ENCODE peak calls at places on chromosomes 13 and 19, in six cellular contexts. U, D, M, V, G and L are unnamed samples.

GRCh38 chr19:41734156-41734555 is 21.2 kb upstream of the CEACAM6 start:
- DNase-seq in U (no peak), D (no peak), M (no peak), V (no peak), G (no peak), L (no peak)

GRCh38 chr13:20550799-20551198 is 16.2 kb upstream of the IFT88 start:
- DNase-seq in U (peak), D (no peak), M (no peak), V (peak), G (no peak), L (no peak)

GRCh38 chr19:49058592-49058991 is 1.0 kb upstream of the CGB7 start:
- DNase-seq in U (peak), D (no peak), M (peak), V (no peak), G (peak), L (no peak)

GRCh38 chr19:39046037-39046821 is 13.9 kb upstream of the FBXO27 start:
- DNase-seq in U (peak), D (no peak), M (no peak), V (peak), G (no peak), L (peak)

GRCh38 chr13:49356224-49356623 is 87.6 kb downstream of the CAB39L start:
- DNase-seq in U (peak), D (no peak), M (peak), V (peak), G (peak), L (no peak)

GRCh38 chr13:102311901-102312300 is 89.9 kb downstream of the FGF14 start:
- DNase-seq in U (no peak), D (no peak), M (no peak), V (no peak), G (no peak), L (no peak)

GRCh38 chr13:49759503-49759902 is 33.0 kb downstream of the KPNA3 start:
- DNase-seq in U (no peak), D (no peak), M (peak), V (no peak), G (no peak), L (peak)

GRCh38 chr19:18478545-18479311 is 40.8 kb upstream of the ISYNA1 start:
- DNase-seq in U (peak), D (peak), M (peak), V (peak), G (peak), L (peak)

GRCh38 chr19:5251096-5252065 is 89.2 kb downstream of the PTPRS start:
- DNase-seq in U (no peak), D (no peak), M (no peak), V (no peak), G (no peak), L (no peak)

GRCh38 chr13:51585696-51586095 is 1.4 kb downstream of the WDFY2 start:
- DNase-seq in U (peak), D (no peak), M (peak), V (peak), G (peak), L (no peak)

GRCh38 chr13:51583875-51584730 is at the start of gene WDFY2:
- DNase-seq in U (peak), D (peak), M (peak), V (peak), G (peak), L (peak)

GRCh38 chr13:51583469-51583874 is 790 bp upstream of the WDFY2 start:
- DNase-seq in U (no peak), D (no peak), M (no peak), V (no peak), G (no peak), L (no peak)

GRCh38 chr13:51585234-51585672 is 991 bp downstream of the WDFY2 start:
- DNase-seq in U (peak), D (no peak), M (peak), V (no peak), G (peak), L (no peak)

DNA sequence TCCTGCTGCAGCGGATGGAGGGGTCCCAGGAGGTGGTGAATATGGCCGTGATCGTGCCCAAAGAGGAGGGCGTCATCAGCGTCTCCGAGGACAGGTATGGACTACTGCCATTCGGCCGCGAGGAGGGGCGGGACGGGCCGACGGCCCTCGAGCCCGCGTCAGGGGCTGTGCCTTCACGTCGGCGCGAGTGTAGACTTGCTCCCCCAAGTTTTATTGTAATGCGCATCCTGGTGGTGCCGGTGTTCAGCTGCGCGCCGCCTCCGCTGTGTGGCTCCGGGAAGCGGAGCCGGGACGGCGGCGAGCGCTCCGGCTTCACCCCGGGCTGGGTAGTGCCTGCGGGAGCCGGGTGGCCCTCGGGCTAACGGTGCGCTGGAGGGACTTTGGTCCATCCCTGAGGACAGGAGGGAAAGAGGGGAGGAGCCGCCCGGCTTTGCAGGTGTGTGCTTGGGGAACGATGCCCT is 499 bp downstream of the WDFY2 start:
- DNase-seq in U (peak), D (peak), M (peak), V (peak), G (peak), L (no peak)
- TF ChIP-seq CTCF in U (no peak), D (no peak), M (peak), V (no peak), G (peak), L (no peak)

GRCh38 chr13:35956074-35956473 is 175.1 kb downstream of the DCLK1 start:
- DNase-seq in U (no peak), D (no peak), M (no peak), V (no peak), G (no peak), L (no peak)
- H3K4me3 ChIP-seq in U (no peak), D (no peak), M (no peak), V (no peak), G (no peak), L (no peak)

GRCh38 chr13:35475131-35475959 is 1.1 kb downstream of the MAB21L1 start:
- DNase-seq in U (peak), D (no peak), M (peak), V (no peak), G (no peak), L (no peak)
- TF ChIP-seq CTCF in U (no peak), D (no peak), M (no peak), V (no peak), G (no peak), L (no peak)

GRCh38 chr13:42971670-42972355 is 20.2 kb downstream of the EPSTI1 start:
- DNase-seq in U (peak), D (no peak), M (peak), V (no peak), G (peak), L (no peak)

GRCh38 chr13:42968906-42969305 is 23.1 kb downstream of the EPSTI1 start:
- DNase-seq in U (no peak), D (no peak), M (no peak), V (peak), G (no peak), L (no peak)

GRCh38 chr13:42973581-42973980 is 18.5 kb downstream of the EPSTI1 start:
- DNase-seq in U (peak), D (no peak), M (no peak), V (no peak), G (peak), L (no peak)

GRCh38 chr13:42969558-42970172 is 22.4 kb downstream of the EPSTI1 start:
- DNase-seq in U (peak), D (peak), M (peak), V (peak), G (peak), L (peak)

DNA sequence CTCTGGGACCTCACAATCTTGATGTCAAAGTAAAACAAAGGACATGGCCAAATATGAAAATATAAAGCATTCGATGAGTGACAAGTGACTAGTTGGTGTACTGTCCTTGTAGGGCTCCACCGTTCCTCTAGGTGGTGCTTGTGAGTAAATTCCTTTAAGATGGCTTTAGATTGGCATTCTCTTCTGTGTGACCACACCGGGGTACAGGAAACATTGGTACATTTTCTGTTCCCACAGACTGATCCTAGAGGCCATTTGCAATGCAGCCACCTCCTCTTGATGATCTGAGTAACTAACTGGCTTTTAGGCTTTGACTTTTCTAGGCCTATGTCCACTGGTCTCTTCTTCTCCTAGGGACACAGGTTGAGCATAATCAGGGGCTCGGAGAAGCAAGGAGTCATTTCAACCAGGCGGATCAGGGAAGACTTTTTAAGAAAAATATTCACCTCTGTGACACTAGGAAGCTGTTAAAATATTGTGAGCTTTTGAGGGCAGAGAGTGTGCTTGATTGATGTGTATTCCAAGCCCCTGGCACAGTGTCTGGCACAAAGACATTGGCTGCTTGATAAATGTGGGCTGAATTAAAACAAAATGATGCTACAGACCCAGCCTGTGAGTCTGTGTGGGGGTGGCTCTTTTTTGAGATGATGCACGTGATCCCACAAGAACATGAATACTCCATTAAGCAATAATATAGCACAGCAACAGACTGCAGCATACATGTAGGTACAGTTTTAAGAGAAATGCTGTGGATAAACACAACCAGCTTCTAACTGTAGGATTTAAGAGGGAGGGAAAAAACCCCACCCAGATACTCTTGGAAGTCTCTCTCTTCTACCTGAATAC is 21.0 kb downstream of the EPSTI1 start:
- DNase-seq in U (peak), D (peak), M (peak), V (peak), G (peak), L (peak)
- H3K4me3 ChIP-seq in U (no peak), D (no peak), M (no peak), V (no peak), G (no peak), L (no peak)

GRCh38 chr13:45492538-45492937 is 27.8 kb downstream of the COG3 start:
- DNase-seq in U (peak), D (no peak), M (no peak), V (no peak), G (peak), L (no peak)

GRCh38 chr13:45490068-45490467 is 25.3 kb downstream of the COG3 start:
- DNase-seq in U (no peak), D (no peak), M (no peak), V (peak), G (no peak), L (no peak)
- TF ChIP-seq CTCF in U (no peak), D (no peak), M (no peak), V (peak), G (no peak), L (no peak)

GRCh38 chr13:33321686-33322473 is 36.3 kb upstream of the STARD13 start:
- DNase-seq in U (peak), D (no peak), M (no peak), V (no peak), G (peak), L (no peak)
- H3K4me3 ChIP-seq in U (peak), D (no peak), M (peak), V (no peak), G (peak), L (no peak)

GRCh38 chr13:29589967-29590366 is 5.5 kb downstream of the SLC7A1 start:
- DNase-seq in U (no peak), D (no peak), M (no peak), V (no peak), G (no peak), L (no peak)
- TF ChIP-seq CTCF in U (no peak), D (no peak), M (peak), V (peak), G (peak), L (peak)

GRCh38 chr19:10935371-10936059 is 6.9 kb downstream of the TIMM29 start:
- DNase-seq in U (no peak), D (no peak), M (no peak), V (no peak), G (no peak), L (no peak)

DNA sequence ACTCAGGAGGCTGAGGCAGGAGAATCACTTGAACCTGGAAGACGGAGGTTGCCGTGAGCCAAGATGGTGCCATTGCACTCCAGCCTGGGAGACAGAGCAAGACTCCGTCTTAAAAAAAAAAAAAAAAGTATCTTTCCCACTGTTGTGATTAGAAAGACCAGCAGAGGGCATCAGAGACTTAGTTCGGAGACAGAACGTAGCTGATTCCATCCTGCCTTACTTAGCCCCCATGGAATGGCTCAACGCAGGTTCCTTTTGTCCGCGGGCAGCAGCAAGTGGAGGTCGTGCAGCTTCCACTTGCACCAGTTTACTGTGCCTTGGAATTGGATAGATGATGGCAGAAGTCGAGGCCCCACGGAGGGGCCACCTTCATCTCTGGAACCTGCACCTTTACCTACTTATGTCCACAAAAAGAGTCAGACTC is 8.1 kb downstream of the TIMM29 start:
- DNase-seq in U (peak), D (peak), M (peak), V (peak), G (peak), L (peak)
- H3K4me3 ChIP-seq in U (no peak), D (no peak), M (no peak), V (peak), G (no peak), L (no peak)

DNA sequence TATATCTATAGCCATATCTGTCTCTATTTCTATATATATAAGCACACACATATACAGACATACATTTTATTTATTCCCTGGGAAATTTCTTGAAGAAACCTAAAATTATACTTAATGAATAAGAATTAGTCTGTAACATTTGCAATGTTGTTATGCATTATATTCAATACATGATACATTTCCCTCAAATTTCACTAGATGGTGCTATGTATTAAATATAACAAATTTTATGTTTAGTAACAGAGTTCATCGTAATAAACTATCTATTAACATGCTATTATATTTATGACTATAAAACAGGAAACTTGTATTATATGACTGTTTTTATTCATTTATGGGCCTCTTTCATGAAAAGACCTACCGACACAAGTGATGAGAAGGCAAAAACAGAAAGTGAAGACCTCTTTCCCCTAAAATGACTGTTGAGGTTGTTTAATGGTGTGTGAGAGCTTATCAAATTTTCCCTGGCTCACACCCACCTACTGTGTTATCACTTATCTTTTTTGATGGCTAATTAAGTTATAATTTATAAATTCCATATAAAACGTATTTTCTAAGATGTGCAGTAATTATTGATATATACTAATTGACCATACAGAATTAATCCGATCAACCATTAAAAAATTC is 881.9 kb downstream of the SLITRK6 start:
- DNase-seq in U (peak), D (no peak), M (no peak), V (peak), G (peak), L (peak)
- TF ChIP-seq CTCF in U (no peak), D (peak), M (no peak), V (peak), G (no peak), L (no peak)

DNA sequence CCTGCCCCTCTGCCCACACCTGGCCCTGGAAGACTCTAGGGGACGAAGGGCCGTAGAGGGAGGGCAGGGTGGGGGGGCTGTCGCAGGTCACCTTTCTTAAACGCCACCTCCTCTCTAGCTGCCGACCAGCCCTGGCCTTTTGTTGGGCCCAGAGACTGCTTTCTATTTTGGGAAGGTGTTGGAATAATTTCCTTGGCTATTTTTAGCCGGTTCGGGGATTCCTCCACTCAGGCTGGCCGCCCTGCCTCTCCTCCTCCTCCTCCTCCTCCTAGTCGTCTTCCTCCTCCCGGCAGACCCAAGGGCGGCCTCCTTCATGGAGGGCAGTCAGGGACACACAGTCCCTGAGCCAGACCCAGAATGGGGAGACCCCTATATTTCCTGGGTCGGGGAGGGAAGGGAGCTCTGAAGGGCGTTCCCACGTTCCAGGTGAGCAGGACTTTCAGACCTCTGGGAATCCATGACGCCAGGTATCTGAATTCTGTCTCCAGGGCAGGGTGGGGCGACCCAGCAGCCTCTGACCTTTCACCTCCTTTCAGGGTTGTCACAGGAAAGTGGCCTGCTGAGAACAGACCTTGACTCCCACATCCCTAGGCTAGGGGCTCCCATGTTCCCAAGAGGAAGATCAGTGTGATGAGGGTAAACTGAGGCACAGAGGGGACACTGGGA is 19.9 kb downstream of the GADD45B start:
- DNase-seq in U (peak), D (no peak), M (no peak), V (no peak), G (peak), L (no peak)
- H3K4me3 ChIP-seq in U (peak), D (peak), M (no peak), V (peak), G (peak), L (peak)